ENCODE peak calls at places on chromosomes 2 and 18, in ten cellular contexts. Z is HepG2, G is body of pancreas, D is spleen, J is uterus, X is A549, Y is tibial nerve, L is suprapubic skin, S is transverse colon, T is Peyer's patch. C is an unnamed sample. For H3K4me1, the result is how much of the 10 kb centered on the place peaks cover.

GRCh38 chr2:28552045-28552823 is 56.4 kb downstream of the PLB1 start:
- DNase-seq in T (no peak), D (no peak), L (no peak), S (no peak), Y (no peak), X (no peak), J (no peak), Z (no peak), G (no peak), C (no peak)

GRCh38 chr2:98507461-98507860 is 62.8 kb downstream of the INPP4A start:
- DNase-seq in J (no peak), Z (no peak), Y (no peak), L (no peak), X (no peak), D (peak), T (no peak), G (no peak), S (no peak), C (no peak)

GRCh38 chr2:17878222-17879136 is at the start of gene KCNS3:
- DNase-seq in G (peak), L (no peak), T (peak), X (peak), Z (no peak), D (no peak), Y (no peak), S (peak), J (peak), C (peak)

GRCh38 chr2:62071126-62071598 is 124.8 kb upstream of the B3GNT2 start:
- DNase-seq in S (no peak), Y (no peak), T (no peak), G (no peak), X (no peak), L (no peak), Z (no peak), J (no peak), D (no peak), C (no peak)

GRCh38 chr2:170005702-170006101 is 172.2 kb upstream of the MYO3B start:
- DNase-seq in J (no peak), L (no peak), T (no peak), D (no peak), Y (no peak), G (no peak), X (peak), S (no peak), Z (no peak), C (no peak)

GRCh38 chr18:77191241-77191751 is 58.4 kb upstream of the GALR1 start:
- DNase-seq in L (no peak), Y (no peak), S (no peak), J (no peak), T (no peak), G (no peak), X (no peak), D (no peak), Z (no peak), C (no peak)

GRCh38 chr2:175030380-175031271 is 25.4 kb upstream of the CHN1 start:
- DNase-seq in G (no peak), Z (peak), Y (no peak), X (peak), D (no peak), L (no peak), J (no peak), S (peak), T (peak), C (no peak)

GRCh38 chr18:70380915-70381896 is 92.4 kb downstream of the SOCS6 start:
- DNase-seq in J (no peak), L (no peak), Z (peak), S (peak), X (peak), T (peak), D (no peak), G (peak), Y (no peak), C (no peak)

GRCh38 chr2:148592812-148593211 is 51.7 kb upstream of the EPC2 start:
- DNase-seq in X (no peak), Z (no peak), S (no peak), G (no peak), L (no peak), J (no peak), D (no peak), T (no peak), Y (no peak), C (no peak)

GRCh38 chr2:221529177-221529942 is 42.7 kb downstream of the EPHA4 start:
- DNase-seq in T (no peak), D (no peak), G (no peak), L (no peak), S (peak), J (no peak), X (no peak), Y (no peak), Z (no peak), C (peak)
- H3K4me3 ChIP-seq in T (no peak), D (no peak), G (no peak), L (peak), S (no peak), J (no peak), X (no peak), Y (no peak), Z (no peak), C (no peak)

DNA sequence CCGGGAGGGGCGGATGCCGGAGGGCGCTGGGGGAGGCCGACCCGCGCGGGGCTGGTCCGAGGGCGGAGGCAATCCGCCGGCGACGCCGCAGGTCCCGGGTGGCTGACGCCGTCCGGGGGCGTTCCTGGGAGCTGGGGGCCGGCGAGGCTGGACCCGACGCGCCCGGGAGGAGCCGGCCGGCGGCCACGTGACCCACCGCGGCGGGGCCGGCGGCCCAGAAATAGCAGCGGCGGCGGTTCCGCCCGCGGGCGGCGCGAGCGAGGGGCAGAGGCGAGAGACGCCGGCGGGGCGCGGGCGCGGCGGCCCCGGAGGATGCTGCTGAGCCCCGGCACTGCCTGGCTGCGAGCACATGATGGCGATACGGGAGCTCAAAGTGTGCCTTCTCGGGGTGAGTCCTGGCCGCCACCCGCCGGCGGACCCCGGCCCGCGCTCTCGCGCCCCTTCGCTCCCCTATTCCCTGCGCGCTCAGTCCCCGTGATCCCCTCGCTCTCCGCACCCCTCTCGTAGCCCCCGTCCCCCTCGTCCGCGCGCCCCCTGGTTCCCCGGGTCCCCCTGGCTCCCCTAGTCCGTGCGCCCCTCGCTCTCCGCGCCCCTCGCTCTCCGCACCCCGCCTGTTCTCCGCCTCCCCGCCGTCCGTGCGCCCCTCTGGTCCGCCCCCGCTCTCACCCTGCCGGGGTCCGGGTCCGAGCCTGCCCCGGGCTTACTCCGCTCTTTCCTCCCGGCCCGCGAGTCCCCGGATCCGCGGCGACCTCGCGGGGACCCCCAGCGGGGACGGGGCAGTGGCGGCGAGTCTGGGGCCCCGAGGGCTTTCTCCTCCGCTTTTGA is at the start of gene RAB31:
- DNase-seq in X (peak), Y (peak), G (peak), J (peak), L (peak), Z (no peak), D (peak), S (peak), T (peak), C (peak)
- TF ChIP-seq POLR2A in X (peak), Y (peak), G (peak), J (peak), L (peak), Z (no peak), D (no peak), S (peak), T (peak), C (no peak)

GRCh38 chr2:126661702-126662465 is 5.9 kb downstream of the GYPC start:
- DNase-seq in D (no peak), L (no peak), Z (no peak), J (no peak), Y (no peak), T (no peak), G (no peak), X (no peak), S (no peak), C (no peak)
- H3K4me1 ChIP-seq in D (half or more), L (half or more), Z (under half), J (under half), Y (half or more), T (under half), G (half or more), X (under half), S (half or more), C (half or more)

DNA sequence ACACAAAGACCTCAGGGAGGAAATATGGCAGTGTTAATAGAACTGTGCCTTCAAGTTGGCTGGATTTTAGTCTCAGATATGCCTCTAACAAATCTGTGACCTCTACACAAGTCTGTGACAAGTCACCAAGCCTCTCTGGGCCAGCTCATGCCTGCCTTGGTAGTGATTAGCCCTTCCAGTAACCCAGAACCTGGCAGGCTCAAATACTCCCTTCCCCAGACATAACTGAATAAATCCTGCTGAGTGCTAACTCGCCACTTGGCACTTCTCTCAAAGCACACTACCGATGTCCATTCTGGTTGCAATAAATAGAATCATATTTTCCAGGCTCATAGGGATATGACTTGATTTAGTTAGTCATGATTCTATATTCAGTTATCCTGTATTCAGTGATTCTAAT is 15.3 kb upstream of the THSD7B start:
- DNase-seq in J (no peak), T (no peak), G (no peak), X (no peak), S (no peak), Z (no peak), L (no peak), Y (no peak), D (no peak), C (no peak)
- H3K4me3 ChIP-seq in J (no peak), T (no peak), G (no peak), X (no peak), S (no peak), Z (no peak), L (no peak), Y (no peak), D (no peak), C (no peak)

GRCh38 chr2:230447455-230448451 is 31.8 kb downstream of the SP100 start:
- DNase-seq in T (no peak), G (no peak), J (no peak), L (no peak), D (no peak), Y (no peak), S (no peak), Z (no peak), X (no peak), C (no peak)

GRCh38 chr2:230455005-230455684 is 39.1 kb downstream of the SP100 start:
- DNase-seq in S (no peak), L (no peak), D (no peak), Y (no peak), Z (no peak), J (no peak), T (no peak), X (no peak), G (no peak), C (no peak)

GRCh38 chr2:230447036-230447435 is 31.0 kb downstream of the SP100 start:
- DNase-seq in Z (no peak), S (no peak), T (no peak), L (no peak), J (no peak), D (no peak), G (no peak), X (no peak), Y (no peak), C (no peak)

GRCh38 chr2:230444832-230445231 is 28.8 kb downstream of the SP100 start:
- DNase-seq in S (no peak), Z (no peak), J (no peak), T (no peak), X (no peak), Y (no peak), G (no peak), L (no peak), D (no peak), C (no peak)

GRCh38 chr2:230449901-230450467 is 34.0 kb downstream of the SP100 start:
- DNase-seq in S (no peak), Z (no peak), L (no peak), J (no peak), G (no peak), T (no peak), X (no peak), Y (no peak), D (no peak), C (no peak)
- TF ChIP-seq POLR2A in S (no peak), Z (no peak), L (no peak), J (no peak), G (no peak), T (no peak), X (no peak), Y (no peak), D (no peak), C (no peak)

GRCh38 chr18:2903006-2903405 is 56.2 kb downstream of the EMILIN2 start:
- DNase-seq in L (peak), X (no peak), Y (peak), G (no peak), T (peak), Z (no peak), S (peak), D (no peak), J (peak), C (peak)
- H3K4me1 ChIP-seq in L (half or more), X (under half), Y (under half), G (under half), T (under half), Z (under half), S (under half), D (half or more), J (under half), C (under half)

DNA sequence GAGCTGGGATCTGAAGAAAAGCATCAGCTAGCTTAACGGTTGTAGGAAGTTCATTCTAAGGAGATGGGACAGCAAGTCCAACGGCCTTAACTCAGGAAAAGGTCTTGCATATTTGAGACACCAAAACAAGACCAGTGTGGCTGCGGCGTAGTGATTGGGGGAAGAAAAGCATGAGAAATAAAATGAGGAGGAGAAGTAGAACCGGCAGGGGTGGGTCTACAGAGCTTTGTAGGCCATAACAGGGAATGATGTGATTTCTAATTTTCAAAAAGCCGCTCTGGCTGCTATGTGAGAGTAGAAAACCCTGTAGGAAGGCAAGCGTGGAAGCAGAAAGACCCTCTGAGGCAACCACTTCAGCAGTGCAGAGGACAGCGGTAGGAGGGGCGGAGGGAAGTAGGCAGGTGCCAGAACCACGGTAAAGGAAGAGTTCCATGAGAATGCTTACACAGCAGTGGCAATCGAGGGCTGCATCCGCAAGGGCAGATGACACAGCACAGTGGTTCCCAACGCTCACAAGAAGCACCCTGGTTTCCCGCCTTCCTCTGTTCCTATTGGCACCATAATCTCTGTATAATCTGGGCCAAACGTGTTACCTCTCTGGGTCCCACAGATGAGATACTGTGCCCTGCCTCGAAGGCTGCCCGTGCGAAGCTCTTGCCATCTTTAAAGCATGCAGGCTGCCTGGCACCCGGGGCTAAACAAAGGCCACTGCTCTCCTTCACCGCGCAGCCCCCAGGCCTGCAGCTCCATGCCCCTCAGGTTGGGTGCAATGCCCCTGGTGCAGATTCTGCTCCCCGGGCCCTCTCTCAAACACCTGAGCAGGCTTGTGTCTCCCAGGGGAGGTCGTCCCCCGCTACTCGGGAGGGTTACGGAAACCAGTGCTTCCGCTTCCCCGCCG is 791 bp downstream of the ANKRD39 start:
- DNase-seq in L (peak), Y (no peak), Z (peak), T (peak), X (peak), J (no peak), D (no peak), S (peak), G (peak), C (peak)
- H3K4me3 ChIP-seq in L (peak), Y (peak), Z (peak), T (peak), X (peak), J (peak), D (peak), S (peak), G (peak), C (peak)

GRCh38 chr2:13524492-13524891 is 807.8 kb downstream of the TRIB2 start:
- DNase-seq in S (no peak), G (no peak), Y (no peak), X (no peak), D (no peak), Z (no peak), T (no peak), L (no peak), J (no peak), C (no peak)

GRCh38 chr2:13522917-13523821 is 806.4 kb downstream of the TRIB2 start:
- DNase-seq in X (no peak), T (no peak), S (no peak), G (peak), Z (no peak), D (no peak), Y (no peak), J (peak), L (no peak), C (no peak)

DNA sequence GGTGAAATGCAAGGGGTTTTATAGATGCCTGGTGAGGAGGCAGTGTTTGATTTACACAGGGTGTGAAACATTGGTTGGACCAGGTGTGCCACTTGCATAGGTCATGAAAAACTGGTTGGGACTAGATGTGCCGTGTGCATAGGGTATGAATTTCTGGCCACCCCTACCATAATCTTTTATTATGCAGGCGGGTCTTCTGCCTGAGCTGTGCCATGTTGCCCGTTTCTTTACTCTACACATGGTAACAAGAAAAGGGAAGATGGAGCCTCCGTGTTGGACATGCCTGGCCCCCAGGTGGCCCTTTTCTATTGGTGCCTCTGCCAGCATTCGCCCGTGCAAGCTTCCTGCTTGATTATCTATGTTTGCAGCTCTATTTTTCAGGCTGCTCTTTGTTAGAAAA is 805.4 kb downstream of the TRIB2 start:
- DNase-seq in X (no peak), Y (no peak), J (no peak), G (peak), L (no peak), D (no peak), T (no peak), Z (no peak), S (no peak), C (no peak)
- TF ChIP-seq POLR2A in X (no peak), Y (no peak), J (no peak), G (peak), L (no peak), D (no peak), T (no peak), Z (no peak), S (no peak), C (no peak)

GRCh38 chr18:48957136-48957535 is 6.4 kb upstream of the SMAD7 start:
- DNase-seq in L (no peak), X (no peak), J (no peak), S (no peak), Y (no peak), T (peak), Z (no peak), D (peak), G (no peak), C (no peak)
- H3K4me1 ChIP-seq in L (under half), X (under half), J (under half), S (under half), Y (half or more), T (under half), Z (half or more), D (under half), G (under half), C (under half)